ENCODE peak calls at places on chromosomes 3 and 15, in ten cellular contexts. S is endodermal cell; K is A549; P is stomach; R is kidney; C is CD8-positive, alpha-beta memory T cell; G is K562; Z is Panc1; M is prostate gland; O is IMR-90. A is an unnamed sample.

GRCh38 chr3:13890377-13891016 is 10.6 kb upstream of the WNT7A start:
- DNase-seq in S (peak; percentile 47), K (no peak), P (no peak), R (peak; percentile 82), C (no peak), G (peak; percentile 80), Z (no peak), M (peak; percentile 53), O (no peak), A (no peak)

GRCh38 chr3:151837057-151837456 is 23.1 kb downstream of the AADAC start:
- DNase-seq in S (peak; percentile 73), K (peak; percentile 97), P (no peak), R (no peak), C (no peak), G (peak; percentile 72), Z (peak; percentile 27), M (peak; percentile 37), O (peak; percentile 89), A (peak; percentile 59)

GRCh38 chr15:55587321-55588069 is 650 bp downstream of the PYGO1 start:
- DNase-seq in S (peak; percentile 87), K (peak; percentile 59), P (no peak), R (no peak), C (no peak), G (peak; percentile 24), Z (no peak), M (no peak), O (peak; percentile 47), A (no peak)

GRCh38 chr3:104149154-104149553 is 1217.6 kb upstream of the ALCAM start:
- DNase-seq in S (no peak), K (no peak), P (no peak), R (no peak), C (no peak), G (no peak), Z (no peak), M (no peak), O (no peak), A (no peak)

GRCh38 chr3:158718490-158719170 is 13.6 kb downstream of the RARRES1 start:
- DNase-seq in S (no peak), K (peak; percentile 85), P (no peak), R (no peak), C (no peak), G (no peak), Z (no peak), M (no peak), O (peak; percentile 94), A (no peak)

GRCh38 chr3:133797396-133798105 is 8.1 kb upstream of the SRPRB start:
- DNase-seq in S (no peak), K (no peak), P (no peak), R (no peak), C (no peak), G (no peak), Z (no peak), M (no peak), O (peak; percentile 4), A (no peak)

GRCh38 chr3:179542375-179542774 is 20.4 kb upstream of the ACTL6A start:
- DNase-seq in S (no peak), K (no peak), P (no peak), R (no peak), C (no peak), G (no peak), Z (no peak), M (no peak), O (no peak), A (no peak)

GRCh38 chr3:27079427-27080105 is 289.6 kb downstream of the NEK10 start:
- DNase-seq in S (no peak), K (no peak), P (no peak), R (no peak), C (no peak), G (no peak), Z (no peak), M (no peak), O (no peak), A (no peak)

GRCh38 chr3:123104550-123104949 is 37.7 kb downstream of the PDIA5 start:
- DNase-seq in S (no peak), K (peak; percentile 26), P (no peak), R (no peak), C (no peak), G (no peak), Z (peak; percentile 43), M (no peak), O (peak; percentile 86), A (no peak)

GRCh38 chr3:129628169-129628522 is 21.7 kb upstream of the PLXND1 start:
- DNase-seq in S (no peak), K (no peak), P (no peak), R (peak; percentile 84), C (no peak), G (no peak), Z (no peak), M (no peak), O (no peak), A (no peak)

GRCh38 chr15:29263289-29263688 is 6.3 kb downstream of the NSMCE3 start:
- DNase-seq in S (no peak), K (no peak), P (no peak), R (no peak), C (no peak), G (no peak), Z (no peak), M (no peak), O (no peak), A (no peak)

GRCh38 chr3:193149998-193150397 is 91.0 kb upstream of the PLAAT1 start:
- DNase-seq in S (no peak), K (no peak), P (no peak), R (no peak), C (no peak), G (no peak), Z (no peak), M (no peak), O (no peak), A (no peak)

GRCh38 chr3:40597441-40597840 is 72.7 kb downstream of the ZNF621 start:
- DNase-seq in S (no peak), K (no peak), P (no peak), R (no peak), C (no peak), G (no peak), Z (no peak), M (no peak), O (no peak), A (no peak)

GRCh38 chr3:101735833-101736232 is 11.4 kb downstream of the CEP97 start:
- DNase-seq in S (no peak), K (no peak), P (no peak), R (no peak), C (no peak), G (no peak), Z (no peak), M (no peak), O (no peak), A (no peak)

GRCh38 chr3:128431803-128432300 is 34.8 kb downstream of the DNAJB8 start:
- DNase-seq in S (no peak), K (no peak), P (no peak), R (no peak), C (no peak), G (no peak), Z (no peak), M (no peak), O (no peak), A (no peak)

GRCh38 chr3:54271118-54271517 is 148.8 kb downstream of the CACNA2D3 start:
- DNase-seq in S (no peak), K (no peak), P (no peak), R (no peak), C (no peak), G (no peak), Z (no peak), M (no peak), O (no peak), A (no peak)

GRCh38 chr15:69515508-69516290 is 63.1 kb downstream of the RPLP1 start:
- DNase-seq in S (no peak), K (no peak), P (no peak), R (no peak), C (no peak), G (no peak), Z (no peak), M (no peak), O (no peak), A (no peak)
- H3K4me1 ChIP-seq in S (no peaks in the 10 kb centered on the region), K (peaks cover 7% of the 10 kb centered on the region), P (no peaks in the 10 kb centered on the region), R (no peaks in the 10 kb centered on the region), C (no peaks in the 10 kb centered on the region), G (no peaks in the 10 kb centered on the region), Z (no peaks in the 10 kb centered on the region), M (no peaks in the 10 kb centered on the region), O (no peaks in the 10 kb centered on the region), A (no peaks in the 10 kb centered on the region)

DNA sequence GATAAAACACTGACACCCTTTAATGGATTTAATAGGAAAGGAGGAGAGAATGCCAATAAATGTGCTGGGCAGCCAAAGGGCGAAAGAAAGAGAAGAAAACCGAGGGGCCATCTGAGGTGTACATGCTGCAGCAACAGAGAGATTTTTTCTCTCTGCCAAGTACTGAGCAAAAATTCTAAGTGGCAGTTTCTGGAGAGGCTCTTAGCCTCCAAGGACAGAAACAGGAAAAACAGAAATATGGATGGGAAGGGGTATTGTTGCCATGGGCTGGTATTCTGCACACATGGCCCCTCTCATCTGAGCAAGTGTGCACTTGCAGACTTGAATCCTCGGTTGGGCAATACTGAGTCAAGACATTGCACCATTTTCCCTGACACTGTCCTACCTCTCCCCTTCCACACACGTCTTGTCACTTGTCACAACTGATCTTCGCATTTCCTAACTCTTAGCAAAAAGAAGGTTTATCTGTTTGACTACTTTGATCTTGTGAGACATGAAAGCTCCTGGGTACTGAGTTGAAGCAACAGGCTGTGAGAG is 73.9 kb downstream of the PRICKLE2 start:
- DNase-seq in S (no peak), K (no peak), P (no peak), R (no peak), C (no peak), G (no peak), Z (no peak), M (no peak), O (no peak), A (no peak)
- H3K4me3 ChIP-seq in S (no peak overlapping the region), K (peak overlapping the region; percentile 10), P (no peak overlapping the region), R (no peak overlapping the region), C (no peak overlapping the region), G (no peak overlapping the region), Z (no peak overlapping the region), M (no peak overlapping the region), O (no peak overlapping the region), A (no peak overlapping the region)

DNA sequence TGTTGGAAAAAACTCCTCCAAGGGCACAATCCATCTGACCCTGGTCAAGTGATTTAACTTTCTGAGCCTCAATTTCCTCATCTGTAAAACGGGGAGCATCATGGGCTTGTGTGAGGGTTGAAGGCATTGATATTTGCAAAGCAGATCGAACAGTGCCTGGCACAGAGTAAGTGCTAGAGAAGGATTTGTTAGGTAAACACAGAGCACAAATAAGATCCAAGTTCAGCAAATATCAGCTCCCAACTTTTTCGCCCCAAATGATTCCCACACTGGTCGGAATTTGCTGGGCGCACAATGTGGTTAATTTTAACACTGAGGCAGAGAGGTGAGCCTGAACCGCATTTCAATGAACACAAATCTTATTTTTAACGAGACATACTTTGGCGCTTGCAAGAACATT is 76.3 kb upstream of the ATP2B2 start:
- DNase-seq in S (no peak), K (no peak), P (no peak), R (no peak), C (no peak), G (no peak), Z (no peak), M (no peak), O (no peak), A (no peak)
- H3K27ac ChIP-seq in S (no peak overlapping the region), K (no peak overlapping the region), P (no peak overlapping the region), R (no peak overlapping the region), C (no peak overlapping the region), G (no peak overlapping the region), Z (no peak overlapping the region), M (no peak overlapping the region), O (no peak overlapping the region), A (no peak overlapping the region)

DNA sequence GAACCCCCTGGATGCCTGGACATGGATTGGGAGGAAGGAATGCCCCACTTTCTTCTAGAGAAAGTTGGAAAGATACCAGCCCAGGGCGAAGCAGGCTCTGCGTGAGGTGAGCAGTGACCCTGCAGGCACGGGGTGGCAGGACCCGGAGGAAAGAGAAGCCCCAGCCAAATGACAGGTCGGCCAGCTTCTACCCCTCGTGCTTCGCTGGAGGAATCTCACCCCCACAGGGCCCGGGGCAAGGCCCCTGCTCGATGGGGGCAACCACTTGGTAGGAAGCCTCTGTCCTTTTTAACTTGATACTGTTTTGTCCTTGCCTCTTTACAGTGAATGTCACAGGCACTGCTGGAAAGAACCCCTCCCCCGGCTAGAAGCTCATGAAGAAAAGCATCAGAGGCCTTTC is 54.5 kb downstream of the SH3BP5 start:
- DNase-seq in S (no peak), K (no peak), P (no peak), R (no peak), C (no peak), G (no peak), Z (no peak), M (no peak), O (no peak), A (no peak)
- H3K4me1 ChIP-seq in S (peaks cover 4% of the 10 kb centered on the region), K (no peaks in the 10 kb centered on the region), P (peaks cover 9% of the 10 kb centered on the region), R (no peaks in the 10 kb centered on the region), C (peaks cover 69% of the 10 kb centered on the region), G (peaks cover 14% of the 10 kb centered on the region), Z (no peaks in the 10 kb centered on the region), M (no peaks in the 10 kb centered on the region), O (no peaks in the 10 kb centered on the region), A (no peaks in the 10 kb centered on the region)

A was measured in small intestine.